ENCODE peak calls at places on chromosomes 1 and 21, in four cellular contexts. H is prostate gland, L is vagina, E is GM23338. A is an unnamed sample. For H3K4me1 and H3K36me3, the result is how much of the 10 kb centered on the place peaks cover.

GRCh38 chr1:7149080-7149838 is 364.0 kb downstream of the CAMTA1 start:
- DNase-seq in E (peak), H (no peak), L (no peak), A (peak)

GRCh38 chr1:241408170-241408569 is 51.2 kb upstream of the RGS7 start:
- DNase-seq in L (no peak), H (no peak), E (peak), A (no peak)

GRCh38 chr1:12276225-12276624 is 46.4 kb downstream of the VPS13D start:
- DNase-seq in L (no peak), E (peak), H (no peak), A (peak)

GRCh38 chr1:92538048-92538412 is 51.3 kb upstream of the GFI1 start:
- DNase-seq in L (no peak), E (no peak), H (no peak), A (no peak)

GRCh38 chr1:232676307-232676706 is 46.4 kb upstream of the SIPA1L2 start:
- DNase-seq in L (no peak), H (no peak), E (no peak), A (no peak)

GRCh38 chr1:20361805-20362381 is 71.2 kb downstream of the VWA5B1 start:
- DNase-seq in E (peak), H (no peak), L (no peak), A (peak)

GRCh38 chr1:6965062-6965913 is 180.0 kb downstream of the CAMTA1 start:
- DNase-seq in L (no peak), E (no peak), H (no peak), A (no peak)

GRCh38 chr21:36186506-36187399 is 30.1 kb downstream of the DOP1B start:
- DNase-seq in E (no peak), H (no peak), L (no peak), A (no peak)

GRCh38 chr1:89842547-89843278 is 21.9 kb downstream of the LRRC8D start:
- DNase-seq in H (no peak), E (no peak), L (no peak), A (no peak)

GRCh38 chr1:61606448-61607312 is 118.3 kb downstream of the TM2D1 start:
- DNase-seq in H (no peak), E (no peak), L (no peak), A (peak)

GRCh38 chr1:112956503-112957132 is 622 bp upstream of the SLC16A1 start:
- DNase-seq in H (peak), L (no peak), E (peak), A (no peak)

GRCh38 chr1:14768589-14769304 is 170.3 kb downstream of the KAZN start:
- DNase-seq in H (no peak), E (no peak), L (no peak), A (no peak)

GRCh38 chr1:36871146-36871971 is 163.0 kb downstream of the GRIK3 start:
- DNase-seq in L (no peak), E (no peak), H (no peak), A (no peak)

GRCh38 chr1:31987231-31987630 is 26.4 kb upstream of the KHDRBS1 start:
- DNase-seq in H (no peak), E (peak), L (no peak), A (no peak)

GRCh38 chr1:65769621-65770020 is 23.1 kb upstream of the PDE4B start:
- DNase-seq in E (no peak), H (no peak), L (no peak), A (no peak)

GRCh38 chr1:193408782-193409293 is 222.4 kb upstream of the B3GALT2 start:
- DNase-seq in L (no peak), E (peak), H (peak), A (peak)

GRCh38 chr1:103489881-103490280 is 35.6 kb upstream of the RNPC3 start:
- DNase-seq in L (no peak), H (no peak), E (peak), A (no peak)

GRCh38 chr1:214637722-214638473 is 34.9 kb downstream of the CENPF start:
- DNase-seq in E (peak), H (no peak), L (no peak), A (no peak)

GRCh38 chr1:172764378-172764777 is 105.5 kb downstream of the FASLG start:
- DNase-seq in H (no peak), L (no peak), E (no peak), A (peak)

GRCh38 chr1:11768821-11769220 is 6.8 kb downstream of the C1orf167 start:
- DNase-seq in L (no peak), H (no peak), E (peak), A (no peak)

GRCh38 chr1:205669341-205670142 is 10.8 kb downstream of the SLC45A3 start:
- DNase-seq in H (no peak), L (no peak), E (no peak), A (no peak)
- H3K4me1 ChIP-seq in H (under half), L (under half), E (half or more), A (half or more)

GRCh38 chr1:119911775-119912174 is 15.5 kb upstream of the ADAM30 start:
- DNase-seq in H (no peak), E (no peak), L (no peak), A (no peak)

GRCh38 chr1:119912963-119913362 is 16.6 kb upstream of the ADAM30 start:
- DNase-seq in L (no peak), E (no peak), H (no peak), A (no peak)

GRCh38 chr1:119917304-119918055 is 21.2 kb upstream of the ADAM30 start:
- DNase-seq in H (no peak), L (no peak), E (no peak), A (no peak)

GRCh38 chr1:119915517-119915916 is 19.2 kb upstream of the ADAM30 start:
- DNase-seq in E (no peak), H (no peak), L (no peak), A (no peak)

GRCh38 chr1:119914071-119914470 is 17.8 kb upstream of the ADAM30 start:
- DNase-seq in L (no peak), E (no peak), H (no peak), A (no peak)
- H3K36me3 ChIP-seq in L (under half), E (under half), H (under half), A (half or more)

DNA sequence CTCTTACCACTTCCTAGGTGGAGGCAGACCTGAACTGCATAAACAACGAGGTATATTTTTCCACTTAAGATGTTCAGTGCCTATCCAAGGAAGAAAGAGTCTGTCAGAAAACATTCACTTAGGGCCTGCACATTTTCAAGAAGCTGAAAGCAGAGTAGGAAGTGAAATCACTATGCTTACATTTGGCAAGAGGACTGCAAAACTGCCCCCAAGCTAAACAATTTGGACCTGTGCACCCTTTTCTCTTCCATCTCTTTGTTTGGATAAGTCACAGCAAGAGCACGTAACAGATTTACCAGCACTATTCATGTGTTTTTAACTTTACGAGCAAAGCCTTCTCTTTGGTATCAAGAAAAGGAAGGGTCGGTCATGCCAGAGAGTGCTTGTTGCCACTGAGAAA is 13.2 kb upstream of the BEND5 start:
- DNase-seq in H (peak), E (no peak), L (no peak), A (no peak)
- TF ChIP-seq POLR2AphosphoS5 in H (peak), E (no peak), L (no peak), A (no peak)

GRCh38 chr1:111214884-111215283 is 12.6 kb upstream of the CHI3L2 start:
- DNase-seq in H (no peak), E (no peak), L (no peak), A (no peak)

GRCh38 chr1:111213412-111213811 is 13.0 kb upstream of the DENND2D start:
- DNase-seq in H (no peak), L (no peak), E (no peak), A (no peak)

GRCh38 chr1:111214086-111214801 is 13.3 kb upstream of the CHI3L2 start:
- DNase-seq in H (no peak), E (no peak), L (no peak), A (no peak)

GRCh38 chr1:111209622-111210021 is 9.2 kb upstream of the DENND2D start:
- DNase-seq in L (no peak), H (no peak), E (no peak), A (no peak)

DNA sequence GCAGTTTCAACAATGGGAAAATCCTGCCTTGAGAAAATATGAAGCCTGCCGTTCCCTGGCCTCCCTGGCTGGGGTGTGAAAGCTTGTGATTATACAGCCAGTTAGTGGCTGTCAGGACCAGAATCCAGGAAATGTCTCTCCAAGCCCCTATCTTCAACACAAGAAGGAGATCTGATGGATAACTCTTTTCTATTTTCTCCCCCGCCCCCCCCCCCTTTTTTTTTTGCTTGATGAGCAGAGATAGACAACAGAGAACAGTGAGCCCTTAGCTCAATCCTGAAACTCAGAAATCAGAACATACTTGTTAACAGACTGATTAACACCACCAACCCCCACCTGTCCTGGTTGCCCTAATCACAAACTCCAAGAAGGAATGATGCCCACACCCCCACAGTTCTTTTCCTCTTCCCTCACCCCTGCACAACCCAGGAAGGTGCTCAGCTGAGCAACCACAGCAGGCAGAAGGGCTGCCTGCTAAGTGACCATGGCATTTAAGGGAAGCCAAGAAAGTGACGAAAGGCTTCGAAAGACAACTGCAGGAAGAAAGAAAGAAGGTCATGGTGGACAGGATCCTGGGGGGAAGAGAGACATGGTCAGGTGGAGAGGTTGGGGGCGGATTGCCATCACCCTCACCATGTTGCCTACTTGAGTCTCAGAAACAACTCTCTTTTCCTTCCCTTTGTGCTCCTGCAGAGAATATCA is 12.3 kb upstream of the DENND2D start:
- DNase-seq in H (no peak), E (no peak), L (no peak), A (no peak)
- H3K4me1 ChIP-seq in H (under half), E (under half), L (under half), A (under half)

GRCh38 chr1:5865056-5865455 is 127.2 kb downstream of the NPHP4 start:
- DNase-seq in L (no peak), E (no peak), H (no peak), A (no peak)
- H3K36me3 ChIP-seq in L (under half), E (under half), H (under half), A (half or more)

GRCh38 chr1:154419620-154420020 is 14.5 kb downstream of the IL6R start:
- DNase-seq in E (no peak), L (no peak), H (peak), A (peak)
- TF ChIP-seq POLR2AphosphoS5 in E (no peak), L (peak), H (peak), A (peak)

GRCh38 chr1:203301331-203301668 is 4.0 kb upstream of the BTG2 start:
- DNase-seq in L (no peak), E (no peak), H (no peak), A (no peak)

GRCh38 chr1:203302461-203302860 is 2.9 kb upstream of the BTG2 start:
- DNase-seq in L (no peak), E (no peak), H (no peak), A (no peak)

GRCh38 chr1:203302894-203303293 is 2.4 kb upstream of the BTG2 start:
- DNase-seq in E (no peak), H (no peak), L (no peak), A (no peak)

GRCh38 chr1:203299180-203299579 is 6.1 kb upstream of the BTG2 start:
- DNase-seq in L (no peak), H (no peak), E (no peak), A (no peak)

GRCh38 chr1:203300441-203301330 is 4.6 kb upstream of the BTG2 start:
- DNase-seq in L (no peak), H (peak), E (no peak), A (no peak)
- H3K4me1 ChIP-seq in L (under half), H (under half), E (under half), A (under half)

DNA sequence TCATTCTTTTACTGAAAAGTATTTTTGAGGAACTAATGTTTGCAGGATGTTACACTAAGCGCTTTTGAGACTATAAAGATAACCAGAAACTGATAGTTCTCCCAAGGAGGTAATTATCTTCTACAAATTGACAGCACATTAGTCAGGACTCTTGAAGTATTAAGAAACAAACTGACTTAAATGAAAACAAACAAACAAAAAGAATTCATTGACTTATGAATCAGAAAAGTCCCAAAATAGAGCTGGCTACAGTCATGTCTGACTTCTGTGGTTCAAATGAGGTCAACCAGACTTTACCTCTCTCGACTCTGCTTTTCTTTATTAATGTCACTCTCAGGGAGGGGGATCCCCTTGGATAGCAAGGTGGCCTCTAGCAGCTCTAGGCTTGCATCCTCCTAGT is 296.8 kb downstream of the TPR start:
- DNase-seq in E (no peak), L (no peak), H (no peak), A (no peak)
- H3K36me3 ChIP-seq in E (under half), L (under half), H (under half), A (under half)

A was measured in stomach.